ENCODE peak calls at places on chromosomes 11 and 22, in four cellular contexts. G is upper lobe of right lung; N is CD8-positive, alpha-beta memory T cell; T is left ventricle myocardium inferior. U is an unnamed sample.

GRCh38 chr11:102138223-102138622 is 28.0 kb downstream of the YAP1 start:
- DNase-seq in T (no peak), N (no peak), G (no peak), U (no peak)

GRCh38 chr22:19921544-19922081 is 20.0 kb upstream of the COMT start:
- DNase-seq in T (no peak), G (no peak), N (no peak), U (no peak)

GRCh38 chr11:134393638-134394037 is 18.4 kb downstream of the B3GAT1 start:
- DNase-seq in G (no peak), N (no peak), T (no peak), U (no peak)

GRCh38 chr11:117392001-117392690 is 64.5 kb downstream of the CEP164 start:
- DNase-seq in G (no peak), N (no peak), T (no peak), U (no peak)

GRCh38 chr11:35714882-35715612 is 52.5 kb downstream of the TRIM44 start:
- DNase-seq in N (no peak), T (no peak), G (no peak), U (no peak)

GRCh38 chr11:289145-289705 is 299 bp downstream of the PGGHG start:
- DNase-seq in G (no peak), T (no peak), N (peak), U (no peak)

GRCh38 chr11:58058276-58059010 is 27.7 kb downstream of the OR6Q1 start:
- DNase-seq in T (no peak), N (no peak), G (peak), U (no peak)

GRCh38 chr11:100536979-100537378 is 150.1 kb upstream of the ARHGAP42 start:
- DNase-seq in T (no peak), G (no peak), N (no peak), U (no peak)

GRCh38 chr11:29131055-29131454 is 885.8 kb downstream of the KCNA4 start:
- DNase-seq in T (no peak), N (no peak), G (no peak), U (no peak)

GRCh38 chr11:45272701-45273100 is 13.4 kb downstream of the SYT13 start:
- DNase-seq in T (no peak), N (no peak), G (no peak), U (no peak)

GRCh38 chr11:45023065-45023365 is 72.3 kb upstream of the TP53I11 start:
- DNase-seq in T (no peak), N (no peak), G (no peak), U (no peak)

GRCh38 chr11:73577496-73577917 is 20.4 kb downstream of the FAM168A start:
- DNase-seq in T (no peak), N (no peak), G (no peak), U (no peak)

GRCh38 chr11:112563808-112564207 is 303.1 kb upstream of the PLET1 start:
- DNase-seq in G (no peak), N (no peak), T (no peak), U (no peak)

GRCh38 chr11:413120-414081 is 1.4 kb downstream of the SIGIRR start:
- DNase-seq in T (no peak), N (no peak), G (no peak), U (no peak)

GRCh38 chr22:19111584-19111983 is 10.6 kb downstream of the DGCR2 start:
- DNase-seq in T (no peak), G (no peak), N (no peak), U (no peak)

GRCh38 chr22:21041937-21042336 is 3.8 kb upstream of the LRRC74B start:
- DNase-seq in T (no peak), G (no peak), N (no peak), U (no peak)

GRCh38 chr11:72696866-72697428 is 22.7 kb upstream of the PDE2A start:
- DNase-seq in T (peak), N (no peak), G (no peak), U (no peak)

GRCh38 chr11:64250875-64251721 is at the start of gene PLCB3:
- DNase-seq in T (peak), N (peak), G (peak), U (no peak)

GRCh38 chr11:75199412-75199955 is 41.1 kb upstream of the TPBGL start:
- DNase-seq in T (no peak), N (no peak), G (peak), U (no peak)

GRCh38 chr11:48078661-48079060 is 98.3 kb downstream of the PTPRJ start:
- DNase-seq in G (no peak), T (no peak), N (no peak), U (no peak)

GRCh38 chr11:48081151-48082010 is 101.0 kb downstream of the PTPRJ start:
- DNase-seq in N (no peak), T (peak), G (no peak), U (peak)

GRCh38 chr11:48079602-48080001 is 99.2 kb downstream of the PTPRJ start:
- DNase-seq in N (no peak), G (no peak), T (no peak), U (no peak)

GRCh38 chr11:48082771-48083170 is 102.4 kb downstream of the PTPRJ start:
- DNase-seq in G (no peak), T (no peak), N (no peak), U (no peak)

DNA sequence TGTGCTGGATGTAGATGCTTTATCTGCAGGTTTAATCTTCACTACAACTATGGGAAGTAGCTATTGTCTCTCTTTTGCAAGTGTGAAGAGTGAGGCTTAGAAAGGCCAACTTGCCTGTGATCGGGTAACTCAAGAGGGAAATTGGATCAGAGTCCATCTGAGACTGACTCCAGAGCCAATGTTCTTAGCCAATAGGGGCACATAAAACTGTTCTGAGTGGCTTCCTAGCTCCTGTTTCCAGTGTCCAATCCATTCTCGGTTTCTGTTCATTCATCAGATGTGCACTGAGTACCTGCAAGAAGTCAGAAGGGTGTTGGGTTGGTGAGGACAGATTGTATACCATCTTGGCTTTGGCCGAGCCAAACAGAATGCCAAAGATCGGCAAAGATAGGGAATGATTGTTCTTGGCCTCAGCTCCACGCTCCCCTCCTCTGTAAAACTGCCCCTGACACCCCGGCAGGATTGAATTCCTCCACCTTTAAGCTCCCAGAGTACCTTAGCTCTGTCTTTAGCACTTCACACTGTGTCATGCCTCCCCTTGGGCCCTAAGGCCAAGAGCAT is 100.0 kb downstream of the PTPRJ start:
- DNase-seq in N (no peak), T (no peak), G (no peak), U (no peak)
- H3K27ac ChIP-seq in N (no peak), T (peak), G (no peak), U (peak)

DNA sequence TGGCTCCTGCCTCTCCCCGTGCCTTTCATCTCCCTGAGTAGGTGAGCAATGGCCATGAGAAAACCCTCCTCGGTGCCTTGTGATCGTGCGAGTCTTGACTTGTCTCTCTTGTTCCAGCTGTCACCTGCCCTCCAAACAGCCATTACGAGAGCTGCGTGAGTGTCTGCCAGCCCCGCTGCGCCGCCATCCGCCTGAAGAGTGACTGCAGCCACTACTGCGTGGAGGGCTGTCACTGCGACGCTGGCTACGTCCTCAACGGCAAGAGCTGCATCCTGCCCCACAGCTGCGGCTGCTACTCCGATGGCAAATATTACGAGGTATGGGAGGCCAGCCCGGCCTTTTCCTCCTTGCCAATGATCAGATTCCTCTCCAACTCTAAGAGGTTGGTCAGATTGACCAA is 51.7 kb downstream of the TECTA start:
- DNase-seq in N (no peak), T (no peak), G (no peak), U (no peak)
- H3K27ac ChIP-seq in N (no peak), T (no peak), G (no peak), U (no peak)

DNA sequence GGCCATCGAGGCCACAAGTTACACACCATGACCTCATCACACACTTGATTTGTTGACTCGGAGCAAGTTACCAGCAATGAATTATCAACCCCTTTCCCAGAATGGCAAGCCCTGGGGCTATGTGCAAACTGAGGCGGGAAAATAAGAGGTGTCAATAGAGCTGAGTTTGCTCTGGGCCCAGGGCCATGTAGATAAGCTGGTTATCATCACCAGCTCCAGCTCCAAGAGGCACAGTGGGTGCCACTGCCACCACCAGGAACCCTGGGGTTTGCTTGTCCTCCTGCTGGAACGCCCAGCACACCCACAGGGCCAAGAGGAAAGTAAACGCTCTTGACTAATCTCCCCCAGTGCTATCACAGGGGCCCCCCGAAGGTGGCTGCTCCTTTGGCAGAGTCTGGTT is 13.0 kb upstream of the VPS37C start:
- DNase-seq in G (no peak), N (no peak), T (no peak), U (no peak)
- H3K27ac ChIP-seq in G (no peak), N (no peak), T (no peak), U (no peak)

GRCh38 chr22:27115816-27116256 is 458.4 kb downstream of the MIAT start:
- DNase-seq in T (no peak), G (no peak), N (no peak), U (no peak)

GRCh38 chr22:27114186-27114585 is 456.8 kb downstream of the MIAT start:
- DNase-seq in G (no peak), N (no peak), T (no peak), U (no peak)

GRCh38 chr22:27113211-27114030 is 456.0 kb downstream of the MIAT start:
- DNase-seq in T (peak), G (no peak), N (no peak), U (no peak)

GRCh38 chr22:27115410-27115809 is 458.0 kb downstream of the MIAT start:
- DNase-seq in G (no peak), N (no peak), T (no peak), U (no peak)

GRCh38 chr22:27116295-27116694 is 458.9 kb downstream of the MIAT start:
- DNase-seq in N (no peak), G (no peak), T (no peak), U (no peak)
- H3K27ac ChIP-seq in N (no peak), G (no peak), T (no peak), U (no peak)

GRCh38 chr11:62025429-62026105 is 58.1 kb upstream of the FTH1 start:
- DNase-seq in N (peak), T (peak), G (peak), U (no peak)
- H3K27ac ChIP-seq in N (peak), T (peak), G (peak), U (peak)

DNA sequence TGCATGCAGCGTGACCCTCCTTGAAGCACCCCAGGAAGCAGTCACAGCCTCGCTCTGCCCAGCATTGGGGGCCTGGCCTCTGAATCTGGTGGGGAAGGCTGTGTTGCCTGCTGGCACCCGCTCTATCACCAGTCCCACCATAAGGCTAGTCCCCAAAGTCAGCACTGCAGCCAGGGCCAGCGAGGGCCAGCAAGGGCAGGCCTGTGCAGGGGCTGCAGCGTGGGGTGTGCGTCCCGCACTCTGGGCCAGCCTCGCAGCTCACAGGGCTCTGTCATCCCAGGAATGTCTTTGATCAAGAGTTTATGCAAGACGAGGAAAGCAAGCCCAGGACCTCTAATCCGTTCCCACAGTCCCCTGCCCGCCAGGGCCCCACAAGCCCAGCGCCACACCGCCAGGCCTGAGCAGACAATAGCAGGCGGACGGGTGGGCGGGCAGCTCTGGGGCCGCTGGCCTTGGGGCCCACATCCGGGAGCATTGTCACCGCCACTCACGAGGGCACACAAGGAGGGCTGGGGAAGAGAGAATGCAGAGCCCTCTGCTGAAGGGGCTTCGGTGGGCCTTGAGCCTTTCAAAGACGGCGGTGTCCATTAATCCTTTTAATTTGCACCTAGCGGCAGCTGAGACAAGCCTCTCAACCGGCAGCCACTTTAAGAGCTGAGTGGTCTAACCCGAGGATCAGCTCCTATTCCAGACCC is 17.1 kb downstream of the LTO1 start:
- DNase-seq in G (peak), T (no peak), N (no peak), U (no peak)
- H3K27ac ChIP-seq in G (no peak), T (no peak), N (no peak), U (no peak)

GRCh38 chr11:61962213-61963015 is 5.0 kb downstream of the FTH1 start:
- DNase-seq in G (peak), T (no peak), N (no peak), U (no peak)
- H3K27ac ChIP-seq in G (peak), T (peak), N (no peak), U (peak)

GRCh38 chr22:42068351-42068730 is 2.3 kb downstream of the NAGA start:
- DNase-seq in T (no peak), N (no peak), G (no peak), U (no peak)

GRCh38 chr22:42073568-42074152 is 388 bp upstream of the PHETA2 start:
- DNase-seq in G (no peak), N (no peak), T (no peak), U (no peak)

GRCh38 chr22:42069801-42070516 is 653 bp downstream of the NAGA start:
- DNase-seq in T (no peak), G (no peak), N (no peak), U (no peak)

GRCh38 chr22:42072606-42073330 is 1.3 kb upstream of the PHETA2 start:
- DNase-seq in N (no peak), G (no peak), T (no peak), U (no peak)

GRCh38 chr22:42070517-42071422 is at the start of gene NAGA:
- DNase-seq in T (peak), N (peak), G (peak), U (peak)
- H3K27ac ChIP-seq in T (peak), N (peak), G (peak), U (peak)